ENCODE peak calls at places on chromosomes 3 and 15, in five cellular contexts. E is endothelial cell of umbilical vein, V is RCC 7860, B is AG08396, Y is uterus. Z is an unnamed sample.

GRCh38 chr3:149964296-149964695 is 6.4 kb downstream of the PFN2 start:
- DNase-seq in E (no peak), V (no peak), B (no peak), Y (no peak), Z (no peak)

GRCh38 chr15:96355561-96356129 is 25.1 kb downstream of the NR2F2 start:
- DNase-seq in E (peak; percentile 38), V (no peak), B (no peak), Y (no peak), Z (no peak)

GRCh38 chr3:58581328-58582091 is 4.3 kb upstream of the FAM107A start:
- DNase-seq in E (no peak), V (no peak), B (no peak), Y (no peak), Z (peak; percentile 40)

GRCh38 chr15:65275728-65276126 is 11.0 kb downstream of the PARP16 start:
- DNase-seq in E (no peak), V (peak; percentile 71), B (peak; percentile 22), Y (no peak), Z (no peak)

GRCh38 chr3:104102386-104102785 is 1264.3 kb upstream of the ALCAM start:
- DNase-seq in E (peak; percentile 60), V (peak; percentile 41), B (peak; percentile 3), Y (no peak), Z (peak; percentile 80)

GRCh38 chr15:100651253-100651652 is 48.9 kb downstream of the ASB7 start:
- DNase-seq in E (no peak), V (no peak), B (peak; percentile 33), Y (no peak), Z (peak; percentile 40)

GRCh38 chr3:40871411-40871810 is 327.9 kb upstream of the CTNNB1 start:
- DNase-seq in E (no peak), V (no peak), B (no peak), Y (no peak), Z (no peak)

GRCh38 chr15:68223171-68223570 is 6.4 kb downstream of the CLN6 start:
- DNase-seq in E (no peak), V (no peak), B (no peak), Y (no peak), Z (no peak)

Z was measured in A673.